ENCODE peak calls at places on chromosomes 5 and 9, in six cellular contexts. E is HCEC 1CT; X is NCI-H510A; F is CD8-positive, alpha-beta T cell; S is left cardiac atrium; Y is upper lobe of right lung. M is an unnamed sample.

GRCh38 chr5:177471610-177472356 is 1.7 kb downstream of the DBN1 start:
- DNase-seq in E (peak), Y (peak), X (no peak), F (peak), S (peak), M (no peak)

GRCh38 chr9:110049699-110050450 is 158.1 kb downstream of the C9orf152 start:
- DNase-seq in X (peak), E (peak), Y (peak), S (peak), F (no peak), M (peak)

GRCh38 chr5:126912607-126913006 is 117.8 kb downstream of the MARCHF3 start:
- DNase-seq in F (no peak), S (no peak), X (no peak), Y (no peak), E (no peak), M (no peak)

GRCh38 chr5:33336911-33337620 is 103.7 kb upstream of the TARS1 start:
- DNase-seq in X (no peak), F (no peak), S (no peak), Y (no peak), E (peak), M (no peak)

GRCh38 chr5:179315356-179315890 is 29.8 kb downstream of the ADAMTS2 start:
- DNase-seq in Y (peak), E (no peak), X (no peak), S (no peak), F (no peak), M (no peak)

GRCh38 chr5:139709587-139710369 is 61.6 kb downstream of the CXXC5 start:
- DNase-seq in F (no peak), X (no peak), E (no peak), Y (no peak), S (peak), M (no peak)

GRCh38 chr9:77952641-77953341 is 78.8 kb downstream of the GNAQ start:
- DNase-seq in S (no peak), X (no peak), F (no peak), E (peak), Y (no peak), M (no peak)

GRCh38 chr9:81431662-81432061 is 257.7 kb downstream of the TLE1 start:
- DNase-seq in S (no peak), E (peak), Y (no peak), X (no peak), F (no peak), M (no peak)

GRCh38 chr5:72503888-72504491 is 3.2 kb downstream of the ZNF366 start:
- DNase-seq in F (no peak), E (peak), S (no peak), X (no peak), Y (no peak), M (no peak)

GRCh38 chr9:134025606-134026541 is 593 bp downstream of the BRD3OS start:
- DNase-seq in Y (peak), S (peak), E (peak), X (no peak), F (peak), M (peak)

GRCh38 chr9:21684231-21684630 is 118.2 kb upstream of the MTAP start:
- DNase-seq in S (no peak), X (no peak), E (no peak), Y (no peak), F (no peak), M (no peak)

GRCh38 chr5:55220433-55221185 is 6.5 kb downstream of the MCIDAS start:
- DNase-seq in F (no peak), X (peak), Y (no peak), S (peak), E (no peak), M (peak)

GRCh38 chr5:35859101-35859661 is 2.5 kb downstream of the IL7R start:
- DNase-seq in S (no peak), E (peak), Y (no peak), X (no peak), F (no peak), M (peak)

GRCh38 chr5:126438871-126439270 is 15.7 kb downstream of the GRAMD2B start:
- DNase-seq in Y (no peak), F (no peak), X (no peak), E (no peak), S (no peak), M (no peak)

GRCh38 chr9:98209530-98209929 is 17.1 kb upstream of the CORO2A start:
- DNase-seq in Y (no peak), S (no peak), E (no peak), F (no peak), X (no peak), M (no peak)

GRCh38 chr5:173020643-173021042 is 35.5 kb upstream of the CREBRF start:
- DNase-seq in E (no peak), F (no peak), X (no peak), S (peak), Y (no peak), M (no peak)

GRCh38 chr5:172646716-172647285 is 5.7 kb downstream of the NEURL1B start:
- DNase-seq in E (no peak), X (peak), Y (peak), S (peak), F (no peak), M (peak)